ENCODE peak calls at places on chromosomes 7 and 10, in seven cellular contexts. O is GM12891, G is Calu3, F is amniotic stem cell, A is mucosa of gallbladder, Z is PC-3, B is NCI-H1694. J is an unnamed sample.
A peak's percentile ranks its signal among the peaks of the same experiment; 100 is the strongest.

GRCh38 chr7:17422966-17423365 is 124.5 kb downstream of the AHR start:
- DNase-seq in A (no peak), F (no peak), Z (no peak), O (no peak), G (no peak), B (no peak), J (no peak)

GRCh38 chr10:58241346-58241745 is 26.3 kb downstream of the IPMK start:
- DNase-seq in Z (no peak), A (no peak), F (no peak), G (no peak), O (no peak), B (no peak), J (no peak)

GRCh38 chr10:31321396-31321941 is 2.5 kb downstream of the ZEB1 start:
- DNase-seq in B (no peak), Z (no peak), G (no peak), O (no peak), F (no peak), A (no peak), J (no peak)

GRCh38 chr7:16528520-16528919 is 1.9 kb downstream of the LRRC72 start:
- DNase-seq in O (no peak), B (no peak), F (no peak), Z (no peak), A (no peak), G (no peak), J (no peak)

GRCh38 chr10:68261132-68261856 is 29.4 kb upstream of the ATOH7 start:
- DNase-seq in G (no peak), F (no peak), A (no peak), B (no peak), Z (no peak), O (no peak), J (no peak)

GRCh38 chr10:116557305-116557880 is 11.7 kb downstream of the PNLIP start:
- DNase-seq in F (no peak), G (no peak), Z (no peak), O (no peak), B (no peak), A (no peak), J (no peak)

GRCh38 chr7:112763298-112763697 is 26.9 kb downstream of the TMEM168 start:
- DNase-seq in G (no peak), O (no peak), Z (no peak), F (no peak), A (no peak), B (no peak), J (no peak)

GRCh38 chr10:90675621-90676020 is 182.2 kb downstream of the HTR7 start:
- DNase-seq in B (no peak), G (no peak), A (no peak), F (no peak), Z (peak; percentile 87), O (no peak), J (peak; percentile 37)

GRCh38 chr10:103451871-103452713 is at the start of gene CALHM2:
- DNase-seq in G (peak; percentile 47), O (peak; percentile 89), Z (no peak), B (no peak), F (peak; percentile 20), A (peak; percentile 58), J (no peak)

GRCh38 chr10:10039600-10039999 is 978.1 kb upstream of the CELF2 start:
- DNase-seq in F (no peak), Z (no peak), O (no peak), B (no peak), G (no peak), A (peak; percentile 11), J (no peak)

GRCh38 chr7:133773601-133774000 is 353.5 kb upstream of the LRGUK start:
- DNase-seq in O (no peak), F (no peak), A (no peak), B (no peak), G (no peak), Z (no peak), J (no peak)

GRCh38 chr10:77526861-77527617 is 110.6 kb downstream of the KCNMA1 start:
- DNase-seq in O (no peak), G (no peak), A (no peak), B (peak; percentile 17), F (no peak), Z (peak; percentile 53), J (no peak)

GRCh38 chr10:134743-135600 is at the start of gene ZMYND11:
- DNase-seq in A (peak; percentile 56), F (peak; percentile 14), B (no peak), Z (peak; percentile 34), G (peak; percentile 59), O (peak; percentile 68), J (peak; percentile 36)

GRCh38 chr7:121073463-121074099 is 85.1 kb downstream of the CPED1 start:
- DNase-seq in G (no peak), A (no peak), B (no peak), Z (no peak), F (no peak), O (no peak), J (no peak)

GRCh38 chr10:123635745-123636144 is 30.4 kb upstream of the GPR26 start:
- DNase-seq in Z (peak; percentile 62), B (no peak), G (no peak), F (no peak), A (no peak), O (no peak), J (peak; percentile 68)

GRCh38 chr10:54470324-54470631 is 330.8 kb downstream of the PCDH15 start:
- DNase-seq in A (no peak), F (no peak), Z (no peak), G (no peak), O (no peak), B (no peak), J (no peak)

GRCh38 chr10:88499569-88500470 is 83.3 kb downstream of the RNLS start:
- DNase-seq in A (no peak), O (no peak), Z (no peak), F (no peak), B (no peak), G (no peak), J (peak; percentile 72)